ENCODE peak calls at places on chromosomes 16 and 17, in six cellular contexts. B, Y, W, N, S and D are unnamed samples.

GRCh38 chr17:74756891-74757290 is 8.5 kb downstream of the NHERF1 start:
- DNase-seq in B (no peak), Y (no peak), W (no peak), N (no peak), S (no peak), D (no peak)

GRCh38 chr17:57530026-57530425 is 215.1 kb downstream of the CCDC182 start:
- DNase-seq in B (no peak), Y (no peak), W (no peak), N (no peak), S (no peak), D (no peak)

GRCh38 chr17:4872786-4873185 is 26.6 kb upstream of the C17orf107 start:
- DNase-seq in B (no peak), Y (no peak), W (no peak), N (no peak), S (no peak), D (no peak)

GRCh38 chr16:17777461-17777863 is 306.7 kb upstream of the XYLT1 start:
- DNase-seq in B (no peak), Y (no peak), W (no peak), N (no peak), S (peak; percentile 34), D (peak; percentile 57)

GRCh38 chr17:10021239-10021638 is 116.2 kb upstream of the RCVRN start:
- DNase-seq in B (no peak), Y (no peak), W (peak; percentile 59), N (no peak), S (no peak), D (no peak)

GRCh38 chr16:57970319-57970718 is 609 bp downstream of the CNGB1 start:
- DNase-seq in B (no peak), Y (no peak), W (no peak), N (no peak), S (no peak), D (no peak)

GRCh38 chr17:68161644-68162428 is 86.0 kb upstream of the AMZ2 start:
- DNase-seq in B (no peak), Y (no peak), W (no peak), N (no peak), S (no peak), D (no peak)

GRCh38 chr17:81831957-81832607 is 1.0 kb downstream of the MCRIP1 start:
- DNase-seq in B (no peak), Y (no peak), W (no peak), N (no peak), S (no peak), D (no peak)

GRCh38 chr17:50440172-50440837 is 14.3 kb downstream of the ACSF2 start:
- DNase-seq in B (no peak), Y (no peak), W (peak; percentile 57), N (peak; percentile 78), S (no peak), D (no peak)

GRCh38 chr17:56159764-56160394 is 6.6 kb downstream of the ANKFN1 start:
- DNase-seq in B (no peak), Y (no peak), W (no peak), N (no peak), S (no peak), D (no peak)

GRCh38 chr17:64448665-64449512 is at the start of gene MILR1:
- DNase-seq in B (no peak), Y (no peak), W (peak; percentile 56), N (no peak), S (peak; percentile 70), D (peak; percentile 78)

GRCh38 chr17:33858682-33859081 is 396.4 kb upstream of the CCL2 start:
- DNase-seq in B (no peak), Y (no peak), W (no peak), N (no peak), S (no peak), D (no peak)

GRCh38 chr16:88373211-88373610 is 9.5 kb upstream of the ZNF469 start:
- DNase-seq in B (no peak), Y (peak; percentile 8), W (no peak), N (peak; percentile 10), S (no peak), D (no peak)

GRCh38 chr16:82819286-82819685 is 192.5 kb downstream of the CDH13 start:
- DNase-seq in B (no peak), Y (no peak), W (no peak), N (no peak), S (no peak), D (no peak)

GRCh38 chr17:70552982-70553334 is 383.6 kb downstream of the KCNJ2 start:
- DNase-seq in B (no peak), Y (no peak), W (no peak), N (no peak), S (no peak), D (no peak)

GRCh38 chr16:67269766-67270165 is 9.6 kb upstream of the PLEKHG4 start:
- DNase-seq in B (no peak), Y (no peak), W (no peak), N (peak; percentile 14), S (no peak), D (peak; percentile 24)

GRCh38 chr16:66479661-66480264 is 52.7 kb downstream of the BEAN1 start:
- DNase-seq in B (no peak), Y (no peak), W (no peak), N (no peak), S (no peak), D (no peak)

GRCh38 chr17:69246726-69247375 is 18.2 kb upstream of the ABCA10 start:
- DNase-seq in B (no peak), Y (no peak), W (no peak), N (no peak), S (no peak), D (peak; percentile 62)

GRCh38 chr17:73613271-73613941 is 30.8 kb downstream of the SDK2 start:
- DNase-seq in B (no peak), Y (no peak), W (no peak), N (no peak), S (no peak), D (no peak)

GRCh38 chr17:59504821-59505220 is 60.6 kb upstream of the DHX40 start:
- DNase-seq in B (no peak), Y (no peak), W (no peak), N (no peak), S (no peak), D (no peak)

GRCh38 chr16:50547944-50548658 is at the start of gene NKD1:
- DNase-seq in B (peak; percentile 80), Y (no peak), W (peak; percentile 54), N (peak; percentile 75), S (no peak), D (peak; percentile 59)

GRCh38 chr16:81918927-81919326 is 92.3 kb downstream of the SDR42E1 start:
- DNase-seq in B (no peak), Y (no peak), W (no peak), N (no peak), S (no peak), D (no peak)

GRCh38 chr16:4537376-4538066 is 1.1 kb downstream of the CDIP1 start:
- DNase-seq in B (peak; percentile 25), Y (no peak), W (no peak), N (peak; percentile 59), S (no peak), D (no peak)

GRCh38 chr16:87051526-87052320 is 265.5 kb downstream of the C16orf95 start:
- DNase-seq in B (no peak), Y (no peak), W (no peak), N (no peak), S (no peak), D (no peak)

GRCh38 chr17:56793506-56793905 is 40.2 kb downstream of the C17orf67 start:
- DNase-seq in B (no peak), Y (no peak), W (no peak), N (no peak), S (no peak), D (no peak)

GRCh38 chr17:70767102-70767701 is 597.9 kb downstream of the KCNJ2 start:
- DNase-seq in B (peak; percentile 27), Y (no peak), W (no peak), N (no peak), S (no peak), D (peak; percentile 48)

GRCh38 chr17:77034677-77035424 is 105.9 kb upstream of the SEC14L1 start:
- DNase-seq in B (no peak), Y (no peak), W (no peak), N (no peak), S (no peak), D (no peak)

GRCh38 chr17:77036136-77036840 is 104.5 kb upstream of the SEC14L1 start:
- DNase-seq in B (no peak), Y (no peak), W (no peak), N (no peak), S (no peak), D (no peak)

GRCh38 chr17:77035526-77035925 is 105.2 kb upstream of the SEC14L1 start:
- DNase-seq in B (no peak), Y (no peak), W (no peak), N (no peak), S (no peak), D (no peak)

GRCh38 chr17:77033892-77034404 is 106.8 kb upstream of the SEC14L1 start:
- DNase-seq in B (no peak), Y (no peak), W (no peak), N (no peak), S (no peak), D (no peak)

DNA sequence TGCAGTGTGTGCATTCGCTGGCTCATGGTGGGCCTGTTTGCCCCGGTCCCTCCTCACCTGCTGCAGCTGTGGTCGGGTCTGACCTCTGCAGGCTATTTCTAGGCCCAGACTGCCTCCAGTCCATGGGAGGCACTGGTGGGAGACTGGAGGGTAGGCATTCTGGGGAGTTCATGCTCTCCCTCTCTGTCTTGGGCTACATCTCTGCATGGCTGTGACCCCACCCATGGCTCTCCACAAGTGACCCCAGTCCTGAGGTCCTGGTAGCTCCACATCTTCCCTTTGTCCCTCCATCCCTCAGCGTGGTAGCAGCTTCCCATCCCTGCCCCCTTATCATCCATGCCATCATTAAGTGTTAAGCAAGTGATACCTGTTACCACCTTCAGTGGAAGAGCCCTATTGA is 107.8 kb upstream of the SEC14L1 start:
- DNase-seq in B (no peak), Y (no peak), W (no peak), N (no peak), S (no peak), D (no peak)
- TF ChIP-seq CTCF in B (no peak), Y (no peak), W (no peak), N (no peak), S (no peak), D (no peak)

GRCh38 chr17:17159571-17159970 is 46.6 kb downstream of the PLD6 start:
- DNase-seq in B (no peak), Y (no peak), W (no peak), N (no peak), S (no peak), D (no peak)
- TF ChIP-seq CTCF in B (no peak), Y (no peak), W (no peak), N (no peak), S (no peak), D (no peak)

GRCh38 chr17:19531780-19532501 is 1.7 kb upstream of the SLC47A1 start:
- DNase-seq in B (no peak), Y (no peak), W (no peak), N (no peak), S (no peak), D (no peak)
- TF ChIP-seq CTCF in B (no peak), Y (no peak), W (no peak), N (no peak), S (no peak), D (no peak)

GRCh38 chr17:8965394-8966168 is at the start of gene PIK3R5:
- DNase-seq in B (peak; percentile 67), Y (no peak), W (peak; percentile 68), N (peak; percentile 90), S (no peak), D (no peak)
- TF ChIP-seq CTCF in B (peak; percentile 12), Y (no peak), W (no peak), N (no peak), S (no peak), D (no peak)